ENCODE peak calls at places on chromosomes 7 and 10, in nine cellular contexts. One of them, this sample, is unnamed.

GRCh38 chr10:97529685-97530465 is 31.2 kb downstream of the UBTD1 start:
- DNase-seq in dorsolateral prefrontal cortex: no peak
- DNase-seq in GM12865: no peak
- DNase-seq in HepG2: no peak
- DNase-seq in coronary artery: no peak
- DNase-seq in ascending aorta: no peak
- DNase-seq in BE2C: no peak
- DNase-seq in uterus: no peak
- DNase-seq in cardiac muscle cell: no peak
- DNase-seq in this sample: no peak

GRCh38 chr7:14125998-14126397 is 136.5 kb upstream of the ETV1 start:
- DNase-seq in cardiac muscle cell: no peak
- DNase-seq in GM12865: no peak
- DNase-seq in dorsolateral prefrontal cortex: no peak
- DNase-seq in coronary artery: no peak
- DNase-seq in HepG2: no peak
- DNase-seq in ascending aorta: no peak
- DNase-seq in BE2C: no peak
- DNase-seq in uterus: no peak
- DNase-seq in this sample: no peak

GRCh38 chr10:117161386-117162033 is 23.4 kb upstream of the VAX1 start:
- DNase-seq in coronary artery: no peak
- DNase-seq in uterus: no peak
- DNase-seq in GM12865: no peak
- DNase-seq in HepG2: no peak
- DNase-seq in BE2C: no peak
- DNase-seq in dorsolateral prefrontal cortex: no peak
- DNase-seq in ascending aorta: no peak
- DNase-seq in cardiac muscle cell: no peak
- DNase-seq in this sample: no peak

GRCh38 chr10:130300608-130301025 is 164.4 kb downstream of the GLRX3 start:
- DNase-seq in GM12865: no peak
- DNase-seq in cardiac muscle cell: peak
- DNase-seq in HepG2: no peak
- DNase-seq in ascending aorta: no peak
- DNase-seq in uterus: no peak
- DNase-seq in BE2C: no peak
- DNase-seq in coronary artery: no peak
- DNase-seq in dorsolateral prefrontal cortex: no peak
- DNase-seq in this sample: no peak

GRCh38 chr10:14476641-14477407 is 146.1 kb upstream of the FRMD4A start:
- DNase-seq in cardiac muscle cell: peak
- DNase-seq in coronary artery: no peak
- DNase-seq in BE2C: no peak
- DNase-seq in ascending aorta: no peak
- DNase-seq in GM12865: no peak
- DNase-seq in uterus: no peak
- DNase-seq in HepG2: no peak
- DNase-seq in dorsolateral prefrontal cortex: no peak
- DNase-seq in this sample: no peak

GRCh38 chr10:13503745-13504463 is 24.9 kb downstream of the BEND7 start:
- DNase-seq in GM12865: no peak
- DNase-seq in uterus: no peak
- DNase-seq in HepG2: no peak
- DNase-seq in BE2C: no peak
- DNase-seq in ascending aorta: no peak
- DNase-seq in coronary artery: no peak
- DNase-seq in dorsolateral prefrontal cortex: no peak
- DNase-seq in cardiac muscle cell: peak
- DNase-seq in this sample: peak

GRCh38 chr10:19946245-19946644 is 130.0 kb downstream of the PLXDC2 start:
- DNase-seq in cardiac muscle cell: no peak
- DNase-seq in dorsolateral prefrontal cortex: no peak
- DNase-seq in BE2C: no peak
- DNase-seq in coronary artery: no peak
- DNase-seq in ascending aorta: no peak
- DNase-seq in uterus: no peak
- DNase-seq in HepG2: no peak
- DNase-seq in GM12865: no peak
- DNase-seq in this sample: no peak

GRCh38 chr10:114687459-114687858 is 29.4 kb upstream of the ABLIM1 start:
- DNase-seq in ascending aorta: no peak
- DNase-seq in HepG2: no peak
- DNase-seq in uterus: no peak
- DNase-seq in coronary artery: no peak
- DNase-seq in GM12865: no peak
- DNase-seq in BE2C: peak
- DNase-seq in dorsolateral prefrontal cortex: no peak
- DNase-seq in cardiac muscle cell: no peak
- DNase-seq in this sample: peak

GRCh38 chr10:129914960-129915359 is 49.1 kb downstream of the EBF3 start:
- DNase-seq in GM12865: no peak
- DNase-seq in dorsolateral prefrontal cortex: peak
- DNase-seq in uterus: no peak
- DNase-seq in coronary artery: no peak
- DNase-seq in ascending aorta: no peak
- DNase-seq in HepG2: no peak
- DNase-seq in BE2C: no peak
- DNase-seq in cardiac muscle cell: no peak
- DNase-seq in this sample: no peak

GRCh38 chr7:157873181-157873580 is 536.4 kb downstream of the DNAJB6 start:
- DNase-seq in dorsolateral prefrontal cortex: no peak
- DNase-seq in cardiac muscle cell: no peak
- DNase-seq in BE2C: no peak
- DNase-seq in HepG2: no peak
- DNase-seq in coronary artery: no peak
- DNase-seq in uterus: no peak
- DNase-seq in GM12865: no peak
- DNase-seq in ascending aorta: no peak
- DNase-seq in this sample: no peak

GRCh38 chr7:28375729-28376128 is 36.6 kb upstream of the CREB5 start:
- DNase-seq in dorsolateral prefrontal cortex: no peak
- DNase-seq in GM12865: no peak
- DNase-seq in ascending aorta: no peak
- DNase-seq in HepG2: no peak
- DNase-seq in cardiac muscle cell: no peak
- DNase-seq in BE2C: no peak
- DNase-seq in uterus: no peak
- DNase-seq in coronary artery: no peak
- DNase-seq in this sample: no peak

GRCh38 chr10:33596411-33596810 is 261.9 kb upstream of the NRP1 start:
- DNase-seq in cardiac muscle cell: no peak
- DNase-seq in dorsolateral prefrontal cortex: no peak
- DNase-seq in uterus: no peak
- DNase-seq in GM12865: no peak
- DNase-seq in BE2C: no peak
- DNase-seq in ascending aorta: no peak
- DNase-seq in coronary artery: no peak
- DNase-seq in HepG2: no peak
- DNase-seq in this sample: no peak

GRCh38 chr7:100875356-100875751 is 451 bp downstream of the SRRT start:
- DNase-seq in dorsolateral prefrontal cortex: no peak
- DNase-seq in HepG2: peak
- DNase-seq in uterus: no peak
- DNase-seq in ascending aorta: no peak
- DNase-seq in cardiac muscle cell: no peak
- DNase-seq in coronary artery: no peak
- DNase-seq in GM12865: peak
- DNase-seq in BE2C: no peak
- DNase-seq in this sample: no peak

GRCh38 chr7:132145063-132145462 is 431.2 kb downstream of the PLXNA4 start:
- DNase-seq in BE2C: no peak
- DNase-seq in cardiac muscle cell: no peak
- DNase-seq in coronary artery: no peak
- DNase-seq in dorsolateral prefrontal cortex: no peak
- DNase-seq in GM12865: no peak
- DNase-seq in ascending aorta: no peak
- DNase-seq in HepG2: no peak
- DNase-seq in uterus: no peak
- DNase-seq in this sample: no peak

GRCh38 chr10:1612910-1613309 is 124.4 kb downstream of the ADARB2 start:
- DNase-seq in uterus: no peak
- DNase-seq in coronary artery: no peak
- DNase-seq in ascending aorta: no peak
- DNase-seq in GM12865: no peak
- DNase-seq in BE2C: no peak
- DNase-seq in dorsolateral prefrontal cortex: no peak
- DNase-seq in cardiac muscle cell: no peak
- DNase-seq in HepG2: no peak
- DNase-seq in this sample: no peak

GRCh38 chr10:14839305-14839695 is 1.2 kb downstream of the HSPA14 start:
- DNase-seq in HepG2: no peak
- DNase-seq in ascending aorta: no peak
- DNase-seq in uterus: no peak
- DNase-seq in coronary artery: no peak
- DNase-seq in cardiac muscle cell: peak
- DNase-seq in GM12865: peak
- DNase-seq in dorsolateral prefrontal cortex: no peak
- DNase-seq in BE2C: peak
- DNase-seq in this sample: no peak

GRCh38 chr7:82468435-82468834 is 24.9 kb upstream of the CACNA2D1 start:
- DNase-seq in cardiac muscle cell: peak
- DNase-seq in ascending aorta: no peak
- DNase-seq in BE2C: no peak
- DNase-seq in HepG2: no peak
- DNase-seq in coronary artery: no peak
- DNase-seq in uterus: no peak
- DNase-seq in GM12865: no peak
- DNase-seq in dorsolateral prefrontal cortex: no peak
- DNase-seq in this sample: no peak

GRCh38 chr7:100887186-100887954 is 2.1 kb downstream of the UFSP1 start:
- DNase-seq in GM12865: peak
- DNase-seq in dorsolateral prefrontal cortex: no peak
- DNase-seq in uterus: no peak
- DNase-seq in ascending aorta: no peak
- DNase-seq in cardiac muscle cell: no peak
- DNase-seq in BE2C: peak
- DNase-seq in HepG2: no peak
- DNase-seq in coronary artery: no peak
- DNase-seq in this sample: no peak

GRCh38 chr7:130853503-130854279 is 119.7 kb upstream of the KLF14 start:
- DNase-seq in coronary artery: no peak
- DNase-seq in cardiac muscle cell: no peak
- DNase-seq in GM12865: no peak
- DNase-seq in dorsolateral prefrontal cortex: no peak
- DNase-seq in HepG2: peak
- DNase-seq in uterus: no peak
- DNase-seq in BE2C: no peak
- DNase-seq in ascending aorta: no peak
- DNase-seq in this sample: no peak

GRCh38 chr10:25808372-25808771 is 125.7 kb upstream of the MYO3A start:
- DNase-seq in uterus: no peak
- DNase-seq in ascending aorta: no peak
- DNase-seq in BE2C: no peak
- DNase-seq in GM12865: no peak
- DNase-seq in dorsolateral prefrontal cortex: no peak
- DNase-seq in coronary artery: no peak
- DNase-seq in HepG2: no peak
- DNase-seq in cardiac muscle cell: no peak
- DNase-seq in this sample: no peak

GRCh38 chr7:120028636-120029035 is 244.3 kb upstream of the KCND2 start:
- DNase-seq in HepG2: no peak
- DNase-seq in uterus: no peak
- DNase-seq in ascending aorta: no peak
- DNase-seq in BE2C: no peak
- DNase-seq in cardiac muscle cell: no peak
- DNase-seq in dorsolateral prefrontal cortex: no peak
- DNase-seq in GM12865: no peak
- DNase-seq in coronary artery: no peak
- DNase-seq in this sample: no peak

GRCh38 chr10:18713077-18713476 is 53.8 kb downstream of the ARL5B start:
- DNase-seq in cardiac muscle cell: peak
- DNase-seq in HepG2: peak
- DNase-seq in ascending aorta: no peak
- DNase-seq in GM12865: no peak
- DNase-seq in coronary artery: no peak
- DNase-seq in uterus: no peak
- DNase-seq in BE2C: no peak
- DNase-seq in dorsolateral prefrontal cortex: no peak
- DNase-seq in this sample: no peak

GRCh38 chr7:82339958-82340357 is 103.6 kb downstream of the CACNA2D1 start:
- DNase-seq in dorsolateral prefrontal cortex: no peak
- DNase-seq in HepG2: no peak
- DNase-seq in uterus: no peak
- DNase-seq in cardiac muscle cell: no peak
- DNase-seq in BE2C: no peak
- DNase-seq in ascending aorta: no peak
- DNase-seq in GM12865: no peak
- DNase-seq in coronary artery: no peak
- DNase-seq in this sample: no peak

GRCh38 chr10:120581496-120581895 is 124.5 kb downstream of the PLPP4 start:
- DNase-seq in cardiac muscle cell: no peak
- DNase-seq in GM12865: no peak
- DNase-seq in dorsolateral prefrontal cortex: no peak
- DNase-seq in HepG2: no peak
- DNase-seq in uterus: no peak
- DNase-seq in BE2C: no peak
- DNase-seq in coronary artery: no peak
- DNase-seq in ascending aorta: no peak
- DNase-seq in this sample: no peak
- TF ChIP-seq CTCF in cardiac muscle cell: no peak
- TF ChIP-seq CTCF in GM12865: no peak
- TF ChIP-seq CTCF in dorsolateral prefrontal cortex: no peak
- TF ChIP-seq CTCF in HepG2: no peak
- TF ChIP-seq CTCF in uterus: no peak
- TF ChIP-seq CTCF in BE2C: no peak
- TF ChIP-seq CTCF in coronary artery: no peak
- TF ChIP-seq CTCF in ascending aorta: no peak
- TF ChIP-seq CTCF in this sample: peak

GRCh38 chr10:21518629-21519321 is 6.7 kb downstream of the SKIDA1 start:
- DNase-seq in BE2C: no peak
- DNase-seq in coronary artery: no peak
- DNase-seq in ascending aorta: peak
- DNase-seq in cardiac muscle cell: peak
- DNase-seq in HepG2: no peak
- DNase-seq in dorsolateral prefrontal cortex: no peak
- DNase-seq in GM12865: no peak
- DNase-seq in uterus: no peak
- DNase-seq in this sample: no peak
- H3K4me3 ChIP-seq in BE2C: peak
- H3K4me3 ChIP-seq in coronary artery: peak
- H3K4me3 ChIP-seq in ascending aorta: peak
- H3K4me3 ChIP-seq in cardiac muscle cell: peak
- H3K4me3 ChIP-seq in HepG2: no peak
- H3K4me3 ChIP-seq in dorsolateral prefrontal cortex: peak
- H3K4me3 ChIP-seq in GM12865: peak
- H3K4me3 ChIP-seq in uterus: peak
- H3K4me3 ChIP-seq in this sample: peak

GRCh38 chr10:68792115-68792514 is 35.2 kb upstream of the STOX1 start:
- DNase-seq in ascending aorta: no peak
- DNase-seq in coronary artery: no peak
- DNase-seq in GM12865: no peak
- DNase-seq in HepG2: no peak
- DNase-seq in dorsolateral prefrontal cortex: no peak
- DNase-seq in uterus: no peak
- DNase-seq in cardiac muscle cell: peak
- DNase-seq in BE2C: no peak
- DNase-seq in this sample: no peak
- TF ChIP-seq CTCF in ascending aorta: no peak
- TF ChIP-seq CTCF in coronary artery: no peak
- TF ChIP-seq CTCF in GM12865: no peak
- TF ChIP-seq CTCF in HepG2: no peak
- TF ChIP-seq CTCF in dorsolateral prefrontal cortex: peak
- TF ChIP-seq CTCF in uterus: no peak
- TF ChIP-seq CTCF in cardiac muscle cell: peak
- TF ChIP-seq CTCF in BE2C: peak
- TF ChIP-seq CTCF in this sample: no peak

GRCh38 chr10:103757531-103758293 is 97.7 kb downstream of the SH3PXD2A start:
- DNase-seq in ascending aorta: no peak
- DNase-seq in coronary artery: no peak
- DNase-seq in cardiac muscle cell: peak
- DNase-seq in uterus: no peak
- DNase-seq in dorsolateral prefrontal cortex: peak
- DNase-seq in BE2C: no peak
- DNase-seq in HepG2: no peak
- DNase-seq in GM12865: no peak
- DNase-seq in this sample: peak
- H3K4me3 ChIP-seq in ascending aorta: no peak
- H3K4me3 ChIP-seq in coronary artery: no peak
- H3K4me3 ChIP-seq in cardiac muscle cell: no peak
- H3K4me3 ChIP-seq in uterus: no peak
- H3K4me3 ChIP-seq in dorsolateral prefrontal cortex: no peak
- H3K4me3 ChIP-seq in BE2C: no peak
- H3K4me3 ChIP-seq in HepG2: no peak
- H3K4me3 ChIP-seq in GM12865: no peak
- H3K4me3 ChIP-seq in this sample: no peak